ENCODE peak calls at places on chromosomes 11 and 22, in eight cellular contexts. One of them, this sample, is unnamed.

GRCh38 chr11:132072044-132072879 is 701.8 kb downstream of the NTM start:
- DNase-seq in astrocyte: peak; percentile 100
- DNase-seq in GM23248: peak; percentile 96
- DNase-seq in GM23338: no peak
- DNase-seq in Karpas-422: no peak
- DNase-seq in PC-3: peak; percentile 87
- DNase-seq in IMR-90: peak; percentile 99
- DNase-seq in fibroblast of lung: peak; percentile 100
- DNase-seq in this sample: no peak

GRCh38 chr11:1387961-1388762 is 1.6 kb upstream of the BRSK2 start:
- DNase-seq in astrocyte: no peak
- DNase-seq in GM23248: no peak
- DNase-seq in GM23338: peak; percentile 57
- DNase-seq in Karpas-422: no peak
- DNase-seq in PC-3: no peak
- DNase-seq in IMR-90: no peak
- DNase-seq in fibroblast of lung: no peak
- DNase-seq in this sample: no peak

GRCh38 chr11:69439651-69440464 is 41.6 kb upstream of the LINC01488 start:
- DNase-seq in astrocyte: no peak
- DNase-seq in GM23248: peak; percentile 48
- DNase-seq in GM23338: no peak
- DNase-seq in Karpas-422: no peak
- DNase-seq in PC-3: no peak
- DNase-seq in IMR-90: peak; percentile 53
- DNase-seq in fibroblast of lung: peak; percentile 27
- DNase-seq in this sample: no peak

GRCh38 chr22:33274214-33274828 is 216.1 kb upstream of the SYN3 start:
- DNase-seq in astrocyte: no peak
- DNase-seq in GM23248: peak; percentile 36
- DNase-seq in GM23338: peak; percentile 91
- DNase-seq in Karpas-422: peak; percentile 92
- DNase-seq in PC-3: no peak
- DNase-seq in IMR-90: no peak
- DNase-seq in fibroblast of lung: no peak
- DNase-seq in this sample: peak; percentile 2

GRCh38 chr22:37284807-37285355 is 2.6 kb downstream of the CYTH4 start:
- DNase-seq in astrocyte: no peak
- DNase-seq in GM23248: no peak
- DNase-seq in GM23338: no peak
- DNase-seq in Karpas-422: peak; percentile 90
- DNase-seq in PC-3: no peak
- DNase-seq in IMR-90: no peak
- DNase-seq in fibroblast of lung: no peak
- DNase-seq in this sample: no peak

GRCh38 chr11:40403321-40403720 is 1056.1 kb downstream of the LRRC4C start:
- DNase-seq in astrocyte: peak; percentile 12
- DNase-seq in GM23248: no peak
- DNase-seq in GM23338: no peak
- DNase-seq in Karpas-422: no peak
- DNase-seq in PC-3: peak; percentile 12
- DNase-seq in IMR-90: peak; percentile 23
- DNase-seq in fibroblast of lung: peak; percentile 25
- DNase-seq in this sample: no peak

GRCh38 chr11:88411265-88411664 is 73.7 kb upstream of the CTSC start:
- DNase-seq in astrocyte: peak; percentile 95
- DNase-seq in GM23248: peak; percentile 82
- DNase-seq in GM23338: no peak
- DNase-seq in Karpas-422: no peak
- DNase-seq in PC-3: peak; percentile 76
- DNase-seq in IMR-90: peak; percentile 92
- DNase-seq in fibroblast of lung: peak; percentile 95
- DNase-seq in this sample: no peak

GRCh38 chr11:47723041-47723440 is 7.9 kb upstream of the AGBL2 start:
- DNase-seq in astrocyte: no peak
- DNase-seq in GM23248: no peak
- DNase-seq in GM23338: no peak
- DNase-seq in Karpas-422: no peak
- DNase-seq in PC-3: no peak
- DNase-seq in IMR-90: no peak
- DNase-seq in fibroblast of lung: no peak
- DNase-seq in this sample: no peak

GRCh38 chr11:132719684-132720083 is 812.6 kb downstream of the OPCML start:
- DNase-seq in astrocyte: no peak
- DNase-seq in GM23248: peak; percentile 10
- DNase-seq in GM23338: no peak
- DNase-seq in Karpas-422: no peak
- DNase-seq in PC-3: no peak
- DNase-seq in IMR-90: no peak
- DNase-seq in fibroblast of lung: peak; percentile 15
- DNase-seq in this sample: no peak

GRCh38 chr11:67303132-67303988 is at the start of gene SSH3:
- DNase-seq in astrocyte: peak; percentile 33
- DNase-seq in GM23248: peak; percentile 82
- DNase-seq in GM23338: peak; percentile 92
- DNase-seq in Karpas-422: no peak
- DNase-seq in PC-3: peak; percentile 88
- DNase-seq in IMR-90: peak; percentile 34
- DNase-seq in fibroblast of lung: peak; percentile 58
- DNase-seq in this sample: peak; percentile 96

GRCh38 chr11:110600322-110600721 is 111.9 kb downstream of the ARHGAP20 start:
- DNase-seq in astrocyte: no peak
- DNase-seq in GM23248: no peak
- DNase-seq in GM23338: no peak
- DNase-seq in Karpas-422: no peak
- DNase-seq in PC-3: no peak
- DNase-seq in IMR-90: no peak
- DNase-seq in fibroblast of lung: no peak
- DNase-seq in this sample: no peak

GRCh38 chr11:64765291-64765803 is 5.6 kb upstream of the PYGM start:
- DNase-seq in astrocyte: no peak
- DNase-seq in GM23248: no peak
- DNase-seq in GM23338: peak; percentile 80
- DNase-seq in Karpas-422: no peak
- DNase-seq in PC-3: no peak
- DNase-seq in IMR-90: no peak
- DNase-seq in fibroblast of lung: no peak
- DNase-seq in this sample: no peak

GRCh38 chr11:116510886-116511650 is 261.7 kb downstream of the BUD13 start:
- DNase-seq in astrocyte: no peak
- DNase-seq in GM23248: no peak
- DNase-seq in GM23338: no peak
- DNase-seq in Karpas-422: no peak
- DNase-seq in PC-3: no peak
- DNase-seq in IMR-90: no peak
- DNase-seq in fibroblast of lung: no peak
- DNase-seq in this sample: no peak

GRCh38 chr11:9802291-9802861 is 138.5 kb downstream of the SWAP70 start:
- DNase-seq in astrocyte: peak; percentile 89
- DNase-seq in GM23248: peak; percentile 90
- DNase-seq in GM23338: peak; percentile 48
- DNase-seq in Karpas-422: no peak
- DNase-seq in PC-3: no peak
- DNase-seq in IMR-90: peak; percentile 91
- DNase-seq in fibroblast of lung: peak; percentile 91
- DNase-seq in this sample: peak; percentile 61
- H2AFZ ChIP-seq in astrocyte: peak overlapping the region; percentile 44
- H2AFZ ChIP-seq in GM23248: no peak overlapping the region
- H2AFZ ChIP-seq in GM23338: no peak overlapping the region
- H2AFZ ChIP-seq in Karpas-422: peak overlapping the region; percentile 7
- H2AFZ ChIP-seq in PC-3: no peak overlapping the region
- H2AFZ ChIP-seq in IMR-90: no peak overlapping the region
- H2AFZ ChIP-seq in fibroblast of lung: no peak overlapping the region
- H2AFZ ChIP-seq in this sample: peak overlapping the region; percentile 78

DNA sequence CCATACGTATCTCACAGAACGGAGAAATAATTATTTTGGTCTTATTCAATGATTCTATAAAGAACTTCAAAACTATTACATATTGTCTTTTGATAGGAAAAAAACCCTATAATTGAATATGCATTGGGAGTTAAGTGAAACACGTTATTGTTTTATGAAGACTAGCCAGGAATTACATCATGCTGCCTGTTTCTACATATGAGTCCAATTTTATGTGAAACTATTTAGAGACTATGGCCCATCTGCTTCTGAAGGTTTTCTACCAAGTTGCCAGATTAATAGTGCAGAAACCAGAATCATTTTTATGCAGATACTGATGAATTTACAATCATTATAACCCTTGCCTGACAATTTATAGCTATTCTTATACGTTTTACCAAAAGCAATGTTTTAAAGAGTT is 133.5 kb upstream of the FIBIN start:
- DNase-seq in astrocyte: no peak
- DNase-seq in GM23248: no peak
- DNase-seq in GM23338: no peak
- DNase-seq in Karpas-422: no peak
- DNase-seq in PC-3: no peak
- DNase-seq in IMR-90: no peak
- DNase-seq in fibroblast of lung: no peak
- DNase-seq in this sample: no peak
- H3K4me3 ChIP-seq in astrocyte: no peak overlapping the region
- H3K4me3 ChIP-seq in GM23248: no peak overlapping the region
- H3K4me3 ChIP-seq in GM23338: no peak overlapping the region
- H3K4me3 ChIP-seq in Karpas-422: no peak overlapping the region
- H3K4me3 ChIP-seq in PC-3: no peak overlapping the region
- H3K4me3 ChIP-seq in IMR-90: no peak overlapping the region
- H3K4me3 ChIP-seq in fibroblast of lung: no peak overlapping the region
- H3K4me3 ChIP-seq in this sample: no peak overlapping the region

GRCh38 chr22:35178446-35178845 is 78.8 kb upstream of the HMGXB4 start:
- DNase-seq in astrocyte: no peak
- DNase-seq in GM23248: no peak
- DNase-seq in GM23338: no peak
- DNase-seq in Karpas-422: no peak
- DNase-seq in PC-3: no peak
- DNase-seq in IMR-90: no peak
- DNase-seq in fibroblast of lung: no peak
- DNase-seq in this sample: no peak
- H2AFZ ChIP-seq in astrocyte: no peak overlapping the region
- H2AFZ ChIP-seq in GM23248: no peak overlapping the region
- H2AFZ ChIP-seq in GM23338: no peak overlapping the region
- H2AFZ ChIP-seq in Karpas-422: no peak overlapping the region
- H2AFZ ChIP-seq in PC-3: no peak overlapping the region
- H2AFZ ChIP-seq in IMR-90: no peak overlapping the region
- H2AFZ ChIP-seq in fibroblast of lung: no peak overlapping the region
- H2AFZ ChIP-seq in this sample: no peak overlapping the region

GRCh38 chr11:65945430-65945911 is at the start of gene TSGA10IP:
- DNase-seq in astrocyte: no peak
- DNase-seq in GM23248: no peak
- DNase-seq in GM23338: peak; percentile 92
- DNase-seq in Karpas-422: no peak
- DNase-seq in PC-3: no peak
- DNase-seq in IMR-90: no peak
- DNase-seq in fibroblast of lung: no peak
- DNase-seq in this sample: no peak
- H3K4me3 ChIP-seq in astrocyte: no peak within 1 kb of the TSS
- H3K4me3 ChIP-seq in GM23248: no peak within 1 kb of the TSS
- H3K4me3 ChIP-seq in GM23338: peak within 1 kb of the TSS; percentile 47
- H3K4me3 ChIP-seq in Karpas-422: no peak within 1 kb of the TSS
- H3K4me3 ChIP-seq in PC-3: no peak within 1 kb of the TSS
- H3K4me3 ChIP-seq in IMR-90: no peak within 1 kb of the TSS
- H3K4me3 ChIP-seq in fibroblast of lung: no peak within 1 kb of the TSS
- H3K4me3 ChIP-seq in this sample: no peak within 1 kb of the TSS

DNA sequence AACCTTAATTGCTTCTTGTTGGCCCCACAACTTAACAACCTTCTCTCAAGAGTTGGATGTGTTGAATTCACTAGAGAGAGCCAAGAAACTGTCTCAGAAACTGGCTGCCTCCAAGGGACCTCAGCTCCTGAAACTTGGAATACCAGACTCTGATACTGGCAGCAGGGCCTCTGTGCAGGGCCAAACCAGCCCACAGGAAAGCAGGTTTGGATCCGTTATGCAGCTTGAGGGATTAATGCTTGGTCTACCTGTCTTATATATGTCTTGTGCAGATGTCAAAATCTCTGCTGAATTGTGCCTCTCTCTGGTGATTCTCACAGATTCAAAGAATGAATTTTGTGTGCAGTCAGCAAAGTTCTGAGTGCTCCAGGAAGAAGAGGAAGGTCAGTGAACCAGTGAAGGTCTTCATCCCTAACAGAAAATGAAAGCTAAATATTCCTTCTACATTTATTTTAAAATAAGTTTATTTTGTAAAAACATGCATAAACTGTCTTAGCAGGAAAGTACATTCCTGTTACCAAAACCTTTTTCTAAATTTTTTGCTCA is 70.7 kb downstream of the LIF start:
- DNase-seq in astrocyte: no peak
- DNase-seq in GM23248: no peak
- DNase-seq in GM23338: no peak
- DNase-seq in Karpas-422: no peak
- DNase-seq in PC-3: no peak
- DNase-seq in IMR-90: no peak
- DNase-seq in fibroblast of lung: no peak
- DNase-seq in this sample: no peak
- H2AFZ ChIP-seq in astrocyte: peak overlapping the region; percentile 13
- H2AFZ ChIP-seq in GM23248: no peak overlapping the region
- H2AFZ ChIP-seq in GM23338: peak overlapping the region; percentile 94
- H2AFZ ChIP-seq in Karpas-422: no peak overlapping the region
- H2AFZ ChIP-seq in PC-3: peak overlapping the region; percentile 8
- H2AFZ ChIP-seq in IMR-90: peak overlapping the region; percentile 68
- H2AFZ ChIP-seq in fibroblast of lung: peak overlapping the region; percentile 39
- H2AFZ ChIP-seq in this sample: peak overlapping the region; percentile 55

GRCh38 chr11:72637926-72638325 is 36.3 kb downstream of the PDE2A start:
- DNase-seq in astrocyte: no peak
- DNase-seq in GM23248: no peak
- DNase-seq in GM23338: no peak
- DNase-seq in Karpas-422: no peak
- DNase-seq in PC-3: no peak
- DNase-seq in IMR-90: no peak
- DNase-seq in fibroblast of lung: no peak
- DNase-seq in this sample: no peak
- H3K4me3 ChIP-seq in astrocyte: no peak overlapping the region
- H3K4me3 ChIP-seq in GM23248: no peak overlapping the region
- H3K4me3 ChIP-seq in GM23338: no peak overlapping the region
- H3K4me3 ChIP-seq in Karpas-422: no peak overlapping the region
- H3K4me3 ChIP-seq in PC-3: no peak overlapping the region
- H3K4me3 ChIP-seq in IMR-90: no peak overlapping the region
- H3K4me3 ChIP-seq in fibroblast of lung: no peak overlapping the region
- H3K4me3 ChIP-seq in this sample: no peak overlapping the region

GRCh38 chr11:102930451-102930850 is 25.1 kb downstream of the MMP13 start:
- DNase-seq in astrocyte: no peak
- DNase-seq in GM23248: no peak
- DNase-seq in GM23338: no peak
- DNase-seq in Karpas-422: no peak
- DNase-seq in PC-3: no peak
- DNase-seq in IMR-90: no peak
- DNase-seq in fibroblast of lung: no peak
- DNase-seq in this sample: no peak
- H2AFZ ChIP-seq in astrocyte: no peak overlapping the region
- H2AFZ ChIP-seq in GM23248: no peak overlapping the region
- H2AFZ ChIP-seq in GM23338: no peak overlapping the region
- H2AFZ ChIP-seq in Karpas-422: no peak overlapping the region
- H2AFZ ChIP-seq in PC-3: no peak overlapping the region
- H2AFZ ChIP-seq in IMR-90: no peak overlapping the region
- H2AFZ ChIP-seq in fibroblast of lung: no peak overlapping the region
- H2AFZ ChIP-seq in this sample: no peak overlapping the region

This sample was measured in PC-9.